ENCODE peak calls at places on chromosomes 3 and 15, in eight cellular contexts. Q, A, M, P, W, Y, D and R are unnamed samples.

GRCh38 chr15:73926191-73927002 is at the start of gene LOXL1:
- DNase-seq in Q (peak), A (peak), M (peak), P (peak), W (peak), Y (peak), D (peak), R (no peak)

GRCh38 chr3:152258448-152259302 is 10.1 kb upstream of the MBNL1 start:
- DNase-seq in Q (no peak), A (peak), M (peak), P (peak), W (peak), Y (peak), D (peak), R (no peak)

GRCh38 chr3:117439812-117440211 is 730.2 kb downstream of the TUSC7 start:
- DNase-seq in Q (peak), A (peak), M (peak), P (peak), W (peak), Y (no peak), D (no peak), R (no peak)

GRCh38 chr3:149454746-149455145 is 19.8 kb upstream of the TM4SF4 start:
- DNase-seq in Q (no peak), A (peak), M (peak), P (no peak), W (peak), Y (no peak), D (no peak), R (no peak)

GRCh38 chr3:124768812-124769211 is 38.6 kb downstream of the UMPS start:
- DNase-seq in Q (peak), A (no peak), M (no peak), P (no peak), W (no peak), Y (no peak), D (peak), R (no peak)

GRCh38 chr3:107512108-107512507 is 10.7 kb upstream of the BBX start:
- DNase-seq in Q (peak), A (no peak), M (no peak), P (no peak), W (no peak), Y (no peak), D (no peak), R (no peak)

GRCh38 chr15:84023636-84024035 is 211.9 kb upstream of the GOLGA6L4 start:
- DNase-seq in Q (peak), A (peak), M (peak), P (peak), W (peak), Y (no peak), D (peak), R (peak)

GRCh38 chr3:157087398-157088132 is 72.4 kb downstream of the CCNL1 start:
- DNase-seq in Q (no peak), A (no peak), M (no peak), P (no peak), W (peak), Y (no peak), D (no peak), R (no peak)

GRCh38 chr3:148513066-148513671 is 184.5 kb upstream of the AGTR1 start:
- DNase-seq in Q (no peak), A (peak), M (peak), P (no peak), W (peak), Y (no peak), D (no peak), R (no peak)

GRCh38 chr3:159265705-159266104 is 463.9 kb downstream of the MFSD1 start:
- DNase-seq in Q (no peak), A (no peak), M (no peak), P (peak), W (no peak), Y (no peak), D (no peak), R (no peak)

GRCh38 chr3:146275476-146275875 is 24.6 kb upstream of the PLSCR4 start:
- DNase-seq in Q (no peak), A (no peak), M (no peak), P (no peak), W (no peak), Y (no peak), D (no peak), R (no peak)

GRCh38 chr3:148737104-148737525 is 39.4 kb downstream of the AGTR1 start:
- DNase-seq in Q (no peak), A (peak), M (peak), P (no peak), W (peak), Y (no peak), D (no peak), R (no peak)

GRCh38 chr3:172517859-172518466 is 5.3 kb downstream of the TNFSF10 start:
- DNase-seq in Q (no peak), A (no peak), M (no peak), P (no peak), W (no peak), Y (no peak), D (no peak), R (no peak)

GRCh38 chr15:45123397-45123796 is 6.3 kb downstream of the DUOXA1 start:
- DNase-seq in Q (no peak), A (no peak), M (no peak), P (no peak), W (no peak), Y (no peak), D (no peak), R (no peak)

GRCh38 chr3:177590826-177591225 is 393.5 kb upstream of the TBL1XR1 start:
- DNase-seq in Q (no peak), A (no peak), M (peak), P (no peak), W (peak), Y (no peak), D (no peak), R (no peak)

GRCh38 chr15:59931642-59932296 is 72.3 kb upstream of the FOXB1 start:
- DNase-seq in Q (no peak), A (no peak), M (no peak), P (no peak), W (no peak), Y (no peak), D (no peak), R (no peak)

GRCh38 chr3:115788921-115789470 is 165.7 kb downstream of the GAP43 start:
- DNase-seq in Q (no peak), A (peak), M (peak), P (peak), W (peak), Y (no peak), D (no peak), R (no peak)

GRCh38 chr3:152769523-152769922 is 65.4 kb upstream of the P2RY1 start:
- DNase-seq in Q (no peak), A (no peak), M (peak), P (no peak), W (peak), Y (no peak), D (no peak), R (no peak)

GRCh38 chr3:154690413-154690812 is 260.4 kb upstream of the GPR149 start:
- DNase-seq in Q (no peak), A (no peak), M (no peak), P (no peak), W (no peak), Y (no peak), D (no peak), R (no peak)

GRCh38 chr3:42300013-42300412 is 34.0 kb upstream of the CCK start:
- DNase-seq in Q (peak), A (peak), M (peak), P (peak), W (peak), Y (no peak), D (peak), R (peak)

GRCh38 chr15:77983091-77983707 is 94.3 kb downstream of the TBC1D2B start:
- DNase-seq in Q (no peak), A (no peak), M (no peak), P (no peak), W (no peak), Y (no peak), D (no peak), R (no peak)

GRCh38 chr3:197926418-197926817 is 23.6 kb upstream of the RPL35A start:
- DNase-seq in Q (peak), A (no peak), M (no peak), P (no peak), W (no peak), Y (no peak), D (no peak), R (no peak)

GRCh38 chr3:138682674-138683073 is 74.1 kb downstream of the FAIM start:
- DNase-seq in Q (no peak), A (no peak), M (no peak), P (no peak), W (no peak), Y (no peak), D (no peak), R (no peak)

GRCh38 chr15:34133511-34133910 is 31.6 kb downstream of the PGBD4 start:
- DNase-seq in Q (no peak), A (peak), M (no peak), P (no peak), W (no peak), Y (no peak), D (no peak), R (no peak)

GRCh38 chr3:4908066-4908768 is 71.0 kb upstream of the BHLHE40 start:
- DNase-seq in Q (no peak), A (no peak), M (no peak), P (no peak), W (no peak), Y (no peak), D (no peak), R (no peak)

GRCh38 chr3:157354722-157355121 is 81.9 kb upstream of the PTX3 start:
- DNase-seq in Q (peak), A (peak), M (peak), P (no peak), W (peak), Y (no peak), D (no peak), R (no peak)

GRCh38 chr3:12886106-12886679 is 44.8 kb upstream of the RPL32 start:
- DNase-seq in Q (no peak), A (no peak), M (no peak), P (no peak), W (no peak), Y (peak), D (no peak), R (no peak)

GRCh38 chr3:133447751-133448477 is 48.1 kb downstream of the BFSP2 start:
- DNase-seq in Q (no peak), A (no peak), M (no peak), P (no peak), W (no peak), Y (no peak), D (no peak), R (no peak)

GRCh38 chr3:72395654-72396415 is 452.4 kb downstream of the SHQ1 start:
- DNase-seq in Q (no peak), A (peak), M (peak), P (no peak), W (no peak), Y (no peak), D (no peak), R (no peak)

GRCh38 chr15:53193149-53193548 is 403.0 kb upstream of the ONECUT1 start:
- DNase-seq in Q (peak), A (no peak), M (peak), P (no peak), W (peak), Y (no peak), D (no peak), R (peak)

GRCh38 chr3:195139876-195140240 is 131.1 kb downstream of the XXYLT1 start:
- DNase-seq in Q (no peak), A (peak), M (peak), P (peak), W (no peak), Y (no peak), D (no peak), R (no peak)

GRCh38 chr15:52427804-52428203 is 100.9 kb downstream of the MYO5A start:
- DNase-seq in Q (no peak), A (peak), M (peak), P (peak), W (peak), Y (peak), D (no peak), R (no peak)

GRCh38 chr3:48750906-48751305 is 33.9 kb upstream of the IP6K2 start:
- DNase-seq in Q (no peak), A (no peak), M (no peak), P (no peak), W (no peak), Y (no peak), D (no peak), R (no peak)

GRCh38 chr3:48573973-48574585 is 10.5 kb upstream of the UCN2 start:
- DNase-seq in Q (no peak), A (no peak), M (no peak), P (no peak), W (no peak), Y (no peak), D (no peak), R (no peak)

GRCh38 chr3:127035672-127036071 is 52.8 kb downstream of the PLXNA1 start:
- DNase-seq in Q (no peak), A (peak), M (peak), P (peak), W (peak), Y (peak), D (peak), R (no peak)

GRCh38 chr15:35583863-35584528 is 38.0 kb upstream of the DPH6 start:
- DNase-seq in Q (no peak), A (peak), M (no peak), P (no peak), W (peak), Y (no peak), D (no peak), R (no peak)

GRCh38 chr15:73716417-73716816 is 32.2 kb downstream of the CD276 start:
- DNase-seq in Q (no peak), A (no peak), M (no peak), P (no peak), W (no peak), Y (no peak), D (no peak), R (peak)

GRCh38 chr3:27888562-27888961 is 166.4 kb upstream of the EOMES start:
- DNase-seq in Q (peak), A (peak), M (no peak), P (no peak), W (peak), Y (no peak), D (no peak), R (no peak)

GRCh38 chr3:187227658-187228258 is 30.5 kb downstream of the RTP1 start:
- DNase-seq in Q (no peak), A (peak), M (peak), P (peak), W (peak), Y (no peak), D (no peak), R (no peak)

GRCh38 chr15:79212589-79213139 is 69.9 kb upstream of the ANKRD34C start:
- DNase-seq in Q (peak), A (no peak), M (no peak), P (no peak), W (no peak), Y (no peak), D (no peak), R (no peak)

GRCh38 chr15:79209116-79209515 is 73.4 kb upstream of the ANKRD34C start:
- DNase-seq in Q (peak), A (no peak), M (no peak), P (no peak), W (no peak), Y (no peak), D (no peak), R (no peak)

GRCh38 chr15:79208179-79208578 is 74.3 kb upstream of the ANKRD34C start:
- DNase-seq in Q (no peak), A (no peak), M (no peak), P (no peak), W (no peak), Y (no peak), D (no peak), R (no peak)

GRCh38 chr15:79206940-79207339 is 75.6 kb upstream of the ANKRD34C start:
- DNase-seq in Q (no peak), A (no peak), M (no peak), P (no peak), W (no peak), Y (no peak), D (no peak), R (no peak)

DNA sequence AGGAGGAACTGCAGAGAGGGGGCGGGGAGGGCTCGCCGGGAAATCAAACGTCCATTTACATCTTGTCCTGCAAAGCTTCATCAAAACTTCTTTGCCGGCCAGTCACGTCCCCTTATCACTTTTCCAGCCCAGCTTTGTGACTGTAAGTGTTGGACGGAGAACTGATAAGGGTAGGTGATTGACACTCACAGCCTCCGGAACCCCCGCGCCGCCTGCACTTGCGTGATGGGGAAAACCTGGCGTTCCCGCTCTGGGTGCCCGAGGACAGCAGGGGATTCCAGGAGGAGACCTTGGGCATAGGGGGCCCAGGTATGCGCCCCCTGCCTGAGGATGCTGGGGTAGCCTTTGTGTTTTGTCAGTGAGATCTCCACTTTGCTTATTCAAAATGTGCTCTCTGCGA is 72.8 kb upstream of the ANKRD34C start:
- DNase-seq in Q (peak), A (no peak), M (no peak), P (no peak), W (no peak), Y (no peak), D (no peak), R (no peak)
- TF ChIP-seq CTCF in Q (peak), A (no peak), M (no peak), P (peak), W (no peak), Y (no peak), D (no peak), R (peak)

GRCh38 chr3:132317229-132317948 is at the start of gene ACP3:
- DNase-seq in Q (peak), A (peak), M (peak), P (peak), W (peak), Y (peak), D (peak), R (peak)
- H3K4me3 ChIP-seq in Q (peak), A (peak), M (peak), P (no peak), W (no peak), Y (peak), D (peak), R (peak)

GRCh38 chr3:50502584-50503423 is 630 bp downstream of the CACNA2D2 start:
- DNase-seq in Q (peak), A (no peak), M (no peak), P (no peak), W (no peak), Y (no peak), D (no peak), R (no peak)
- TF ChIP-seq CTCF in Q (peak), A (no peak), M (no peak), P (no peak), W (no peak), Y (no peak), D (no peak), R (no peak)

DNA sequence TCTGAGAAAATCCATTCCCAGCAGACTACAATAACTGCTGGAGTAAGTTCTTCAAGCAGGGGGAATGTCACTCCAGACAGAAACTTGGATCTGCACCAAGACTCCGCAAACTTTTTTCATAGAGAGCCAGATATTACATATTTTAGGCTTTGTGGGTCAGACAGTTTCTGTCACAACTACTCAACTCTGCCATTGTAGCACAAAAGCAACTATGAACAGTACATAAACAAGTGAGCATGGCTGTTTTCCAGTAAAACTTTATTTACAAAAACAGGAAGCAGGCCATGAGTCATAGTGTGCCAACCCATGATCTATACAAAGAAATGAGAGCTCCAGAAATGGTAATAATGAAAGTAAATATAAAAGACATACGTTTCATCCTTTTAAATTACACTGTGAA is 223.2 kb upstream of the CGNL1 start:
- DNase-seq in Q (no peak), A (peak), M (no peak), P (peak), W (peak), Y (no peak), D (no peak), R (peak)
- H3K4me3 ChIP-seq in Q (no peak), A (peak), M (no peak), P (no peak), W (no peak), Y (no peak), D (no peak), R (no peak)

GRCh38 chr15:101255615-101256350 is 3.9 kb upstream of the CHSY1 start:
- DNase-seq in Q (no peak), A (peak), M (peak), P (peak), W (peak), Y (no peak), D (no peak), R (no peak)
- TF ChIP-seq CTCF in Q (no peak), A (no peak), M (no peak), P (no peak), W (no peak), Y (no peak), D (no peak), R (no peak)

DNA sequence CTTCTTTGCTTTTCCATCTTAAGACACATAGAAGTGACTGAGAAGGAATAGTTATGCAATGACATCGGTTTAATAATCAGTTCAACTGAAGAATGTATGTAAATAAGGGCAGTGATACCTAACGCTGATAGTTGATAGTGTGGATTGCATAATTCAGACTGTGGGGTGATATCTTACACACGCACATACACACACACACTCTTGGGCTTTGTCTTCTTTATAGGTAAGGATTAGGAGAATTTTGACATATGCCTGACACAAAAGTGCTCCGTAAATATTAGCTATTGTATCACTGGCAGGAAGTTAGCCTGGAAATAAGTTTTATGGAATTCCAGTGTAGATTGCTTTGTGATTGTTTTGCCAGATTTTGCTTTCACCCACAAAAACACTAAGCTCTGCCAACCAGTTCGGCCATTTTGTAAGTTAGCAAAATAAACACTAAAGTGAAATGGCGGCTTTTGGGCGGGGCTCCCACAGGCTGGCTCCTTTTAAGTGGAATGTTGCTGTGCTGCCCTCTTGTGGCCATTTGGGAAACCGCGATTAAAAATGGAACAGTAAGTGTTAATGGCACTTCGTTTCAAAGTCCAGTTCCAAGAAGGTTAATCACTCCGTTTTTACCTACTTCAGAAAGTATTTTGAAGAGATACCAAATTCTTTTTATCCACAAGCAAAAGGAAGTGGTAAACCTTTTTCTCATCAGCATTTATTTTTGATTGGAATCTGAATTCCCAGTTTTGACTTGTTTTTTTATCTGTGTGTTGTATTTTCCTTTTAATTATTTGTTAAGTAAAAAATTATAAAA is 17.7 kb downstream of the CHD2 start:
- DNase-seq in Q (peak), A (peak), M (peak), P (peak), W (peak), Y (peak), D (peak), R (peak)
- H3K4me3 ChIP-seq in Q (no peak), A (no peak), M (no peak), P (no peak), W (peak), Y (peak), D (no peak), R (peak)